ENCODE peak calls at places on chromosomes 2 and 18, in six cellular contexts. I is upper lobe of left lung, N is fibroblast of lung, L is adrenal gland, Q is Peyer's patch, S is tibial artery. G is an unnamed sample. For H3K36me3 and H3K27me3, the result is how much of the 10 kb centered on the place peaks cover.

GRCh38 chr2:110688594-110689091 is 10.8 kb upstream of the BUB1 start:
- DNase-seq in I (no peak), N (peak), L (no peak), Q (no peak), S (no peak), G (peak)

GRCh38 chr2:111687911-111688310 is 196.1 kb downstream of the ANAPC1 start:
- DNase-seq in I (no peak), N (no peak), L (no peak), Q (no peak), S (no peak), G (no peak)

GRCh38 chr18:59900222-59901128 is 679 bp downstream of the PMAIP1 start:
- DNase-seq in I (peak), N (peak), L (no peak), Q (peak), S (no peak), G (peak)

GRCh38 chr2:8609357-8609804 is 72.5 kb upstream of the ID2 start:
- DNase-seq in I (peak), N (peak), L (no peak), Q (no peak), S (no peak), G (no peak)

GRCh38 chr2:166671831-166672230 is 177.8 kb upstream of the SCN7A start:
- DNase-seq in I (no peak), N (peak), L (no peak), Q (no peak), S (no peak), G (no peak)

GRCh38 chr2:234995332-234996007 is 43.7 kb downstream of the SH3BP4 start:
- DNase-seq in I (no peak), N (peak), L (no peak), Q (no peak), S (no peak), G (no peak)

GRCh38 chr18:3171631-3172030 is 48.1 kb downstream of the MYOM1 start:
- DNase-seq in I (no peak), N (no peak), L (no peak), Q (no peak), S (no peak), G (no peak)

GRCh38 chr2:180359522-180360282 is 352.6 kb upstream of the CWC22 start:
- DNase-seq in I (no peak), N (no peak), L (no peak), Q (peak), S (no peak), G (peak)

DNA sequence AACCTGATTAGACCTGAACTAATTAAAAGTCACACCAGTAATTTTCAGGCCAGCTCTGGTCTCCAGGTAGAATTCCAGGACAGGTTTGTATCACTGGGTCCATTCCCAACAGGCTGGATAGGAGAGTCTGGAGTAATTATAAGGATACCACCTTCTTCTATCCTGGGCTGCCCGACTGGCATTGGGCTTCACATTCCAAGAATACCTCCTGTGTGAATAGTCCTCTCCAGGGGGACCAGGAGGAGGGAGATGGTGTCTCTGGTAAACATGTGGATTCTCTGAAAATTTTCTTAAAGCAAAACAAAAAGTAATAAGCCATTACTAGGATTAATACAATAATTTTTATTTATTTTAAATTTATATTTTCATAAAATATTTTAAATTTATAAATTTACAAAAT is 17.3 kb downstream of the DUSP11 start:
- DNase-seq in I (no peak), N (no peak), L (no peak), Q (no peak), S (no peak), G (no peak)
- H3K36me3 ChIP-seq in I (under half), N (under half), L (half or more), Q (under half), S (half or more), G (under half)

GRCh38 chr2:26184555-26185303 is 11.8 kb downstream of the GAREM2 start:
- DNase-seq in I (peak), N (no peak), L (peak), Q (peak), S (peak), G (peak)
- TF ChIP-seq CTCF in I (peak), N (peak), L (peak), Q (peak), S (peak), G (peak)

GRCh38 chr2:38099096-38099997 is 23.4 kb upstream of the CYP1B1 start:
- DNase-seq in I (no peak), N (no peak), L (no peak), Q (no peak), S (no peak), G (no peak)

GRCh38 chr2:38095996-38096861 is 20.3 kb upstream of the CYP1B1 start:
- DNase-seq in I (peak), N (peak), L (no peak), Q (no peak), S (no peak), G (peak)

GRCh38 chr2:38097611-38098350 is 21.8 kb upstream of the CYP1B1 start:
- DNase-seq in I (no peak), N (peak), L (no peak), Q (no peak), S (no peak), G (no peak)

GRCh38 chr2:38095655-38095995 is 19.7 kb upstream of the CYP1B1 start:
- DNase-seq in I (no peak), N (no peak), L (no peak), Q (no peak), S (no peak), G (no peak)

GRCh38 chr2:38098351-38099095 is 22.6 kb upstream of the CYP1B1 start:
- DNase-seq in I (no peak), N (no peak), L (no peak), Q (no peak), S (no peak), G (no peak)
- H3K27me3 ChIP-seq in I (under half), N (under half), L (under half), Q (under half), S (under half), G (under half)

GRCh38 chr2:60796573-60797509 is 40.8 kb downstream of the PAPOLG start:
- DNase-seq in I (no peak), N (no peak), L (no peak), Q (no peak), S (no peak), G (peak)
- H3K36me3 ChIP-seq in I (under half), N (under half), L (half or more), Q (under half), S (half or more), G (under half)

GRCh38 chr2:16635796-16636699 is 29.6 kb downstream of the CYRIA start:
- DNase-seq in I (no peak), N (peak), L (no peak), Q (no peak), S (no peak), G (no peak)
- TF ChIP-seq CTCF in I (no peak), N (no peak), L (no peak), Q (no peak), S (no peak), G (no peak)

DNA sequence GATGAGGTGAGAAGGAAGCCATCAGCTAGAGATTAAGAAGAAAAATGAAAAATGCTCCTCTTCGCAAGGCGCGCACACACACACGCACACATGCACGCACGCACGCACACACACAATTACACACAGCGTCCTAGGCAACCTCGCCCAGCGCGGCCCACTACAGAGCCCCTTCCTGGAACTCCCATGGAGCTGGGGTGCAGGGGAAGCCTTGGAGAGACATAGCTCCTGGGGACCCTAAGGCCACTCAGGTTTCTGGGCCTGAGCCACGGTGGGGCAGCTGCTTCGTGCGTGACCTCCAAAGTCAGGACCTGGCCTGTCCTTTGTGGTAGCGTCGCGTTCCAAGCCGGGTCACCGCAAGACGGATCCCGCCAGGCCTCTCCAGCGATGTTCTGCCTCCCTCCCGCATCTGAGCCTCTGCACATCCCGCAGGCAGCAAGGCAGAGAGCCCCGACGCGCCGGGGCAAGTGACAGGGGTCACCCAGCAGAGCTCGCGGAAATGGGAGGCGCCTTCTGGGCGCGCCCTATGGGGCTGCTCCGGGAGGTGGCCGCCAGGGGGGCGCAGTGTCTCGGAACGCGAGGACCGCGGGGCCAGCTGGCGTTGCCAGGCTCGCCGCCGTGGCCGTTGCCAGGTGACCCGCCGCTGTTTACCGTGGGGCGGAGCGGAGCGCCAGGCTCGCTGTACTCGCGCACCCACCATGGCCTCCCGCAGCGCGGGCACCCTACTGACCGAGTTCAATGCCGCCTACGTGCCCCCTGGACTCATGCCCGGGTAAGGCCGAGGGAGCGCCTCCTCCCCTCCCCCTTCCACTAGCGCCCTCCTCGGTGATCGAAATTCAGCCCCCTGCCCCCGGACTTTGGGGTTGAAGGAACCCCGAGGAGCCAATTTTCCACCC is 79.0 kb downstream of the CIB4 start:
- DNase-seq in I (peak), N (peak), L (peak), Q (no peak), S (peak), G (peak)
- H3K27me3 ChIP-seq in I (under half), N (half or more), L (under half), Q (under half), S (half or more), G (under half)

GRCh38 chr2:12725238-12726187 is 8.8 kb downstream of the TRIB2 start:
- DNase-seq in I (no peak), N (no peak), L (no peak), Q (no peak), S (no peak), G (no peak)
- H3K36me3 ChIP-seq in I (under half), N (under half), L (half or more), Q (under half), S (under half), G (under half)